ENCODE peak calls at places on chromosomes 5 and 9, in nine cellular contexts. One of them, this sample, is unnamed.

GRCh38 chr9:94081864-94082468 is 2.3 kb upstream of the PTPDC1 start:
- DNase-seq in non-pigmented ciliary epithelial cell: no peak
- DNase-seq in stimulated activated CD4-positive, alpha-beta T cell treated with anti-CD3 and anti-CD28 coated beads, Interleukin-4, amount 100 ng/mL, for 24 hours: no peak
- DNase-seq in SK-N-SH: no peak
- DNase-seq in NCI-H1092: no peak
- DNase-seq in psoas muscle: no peak
- DNase-seq in activated T-helper 9 cell treated with anti-CD3 and anti-CD28 coated beads, Interleukin-2, amount 50 U/mL, for 16 hours: no peak
- DNase-seq in SW480: no peak
- DNase-seq in Daoy: no peak
- DNase-seq in this sample: no peak

GRCh38 chr5:109529520-109529919 is 119.7 kb upstream of the PJA2 start:
- DNase-seq in non-pigmented ciliary epithelial cell: no peak
- DNase-seq in stimulated activated CD4-positive, alpha-beta T cell treated with anti-CD3 and anti-CD28 coated beads, Interleukin-4, amount 100 ng/mL, for 24 hours: no peak
- DNase-seq in SK-N-SH: no peak
- DNase-seq in NCI-H1092: no peak
- DNase-seq in psoas muscle: peak; percentile 41
- DNase-seq in activated T-helper 9 cell treated with anti-CD3 and anti-CD28 coated beads, Interleukin-2, amount 50 U/mL, for 16 hours: no peak
- DNase-seq in SW480: no peak
- DNase-seq in Daoy: peak; percentile 18
- DNase-seq in this sample: no peak

GRCh38 chr9:6907772-6908381 is 150.1 kb downstream of the KDM4C start:
- DNase-seq in non-pigmented ciliary epithelial cell: no peak
- DNase-seq in stimulated activated CD4-positive, alpha-beta T cell treated with anti-CD3 and anti-CD28 coated beads, Interleukin-4, amount 100 ng/mL, for 24 hours: no peak
- DNase-seq in SK-N-SH: no peak
- DNase-seq in NCI-H1092: no peak
- DNase-seq in psoas muscle: no peak
- DNase-seq in activated T-helper 9 cell treated with anti-CD3 and anti-CD28 coated beads, Interleukin-2, amount 50 U/mL, for 16 hours: no peak
- DNase-seq in SW480: no peak
- DNase-seq in Daoy: peak; percentile 21
- DNase-seq in this sample: peak; percentile 6

GRCh38 chr5:40400245-40400644 is 279.5 kb upstream of the PTGER4 start:
- DNase-seq in non-pigmented ciliary epithelial cell: no peak
- DNase-seq in stimulated activated CD4-positive, alpha-beta T cell treated with anti-CD3 and anti-CD28 coated beads, Interleukin-4, amount 100 ng/mL, for 24 hours: no peak
- DNase-seq in SK-N-SH: no peak
- DNase-seq in NCI-H1092: no peak
- DNase-seq in psoas muscle: no peak
- DNase-seq in activated T-helper 9 cell treated with anti-CD3 and anti-CD28 coated beads, Interleukin-2, amount 50 U/mL, for 16 hours: no peak
- DNase-seq in SW480: no peak
- DNase-seq in Daoy: no peak
- DNase-seq in this sample: no peak

GRCh38 chr5:154461531-154461930 is 15.7 kb downstream of the SAP30L start:
- DNase-seq in non-pigmented ciliary epithelial cell: no peak
- DNase-seq in stimulated activated CD4-positive, alpha-beta T cell treated with anti-CD3 and anti-CD28 coated beads, Interleukin-4, amount 100 ng/mL, for 24 hours: no peak
- DNase-seq in SK-N-SH: no peak
- DNase-seq in NCI-H1092: no peak
- DNase-seq in psoas muscle: no peak
- DNase-seq in activated T-helper 9 cell treated with anti-CD3 and anti-CD28 coated beads, Interleukin-2, amount 50 U/mL, for 16 hours: no peak
- DNase-seq in SW480: peak; percentile 21
- DNase-seq in Daoy: no peak
- DNase-seq in this sample: no peak

GRCh38 chr9:34197280-34197679 is 18.4 kb downstream of the UBAP1 start:
- DNase-seq in non-pigmented ciliary epithelial cell: no peak
- DNase-seq in stimulated activated CD4-positive, alpha-beta T cell treated with anti-CD3 and anti-CD28 coated beads, Interleukin-4, amount 100 ng/mL, for 24 hours: no peak
- DNase-seq in SK-N-SH: no peak
- DNase-seq in NCI-H1092: no peak
- DNase-seq in psoas muscle: no peak
- DNase-seq in activated T-helper 9 cell treated with anti-CD3 and anti-CD28 coated beads, Interleukin-2, amount 50 U/mL, for 16 hours: no peak
- DNase-seq in SW480: no peak
- DNase-seq in Daoy: no peak
- DNase-seq in this sample: no peak

GRCh38 chr5:136249678-136250266 is 56.8 kb upstream of the SMIM32 start:
- DNase-seq in non-pigmented ciliary epithelial cell: peak; percentile 47
- DNase-seq in stimulated activated CD4-positive, alpha-beta T cell treated with anti-CD3 and anti-CD28 coated beads, Interleukin-4, amount 100 ng/mL, for 24 hours: no peak
- DNase-seq in SK-N-SH: peak; percentile 55
- DNase-seq in NCI-H1092: peak; percentile 34
- DNase-seq in psoas muscle: peak; percentile 64
- DNase-seq in activated T-helper 9 cell treated with anti-CD3 and anti-CD28 coated beads, Interleukin-2, amount 50 U/mL, for 16 hours: no peak
- DNase-seq in SW480: peak; percentile 83
- DNase-seq in Daoy: peak; percentile 74
- DNase-seq in this sample: peak; percentile 47

GRCh38 chr5:141973871-141974595 is 5.1 kb downstream of the RNF14 start:
- DNase-seq in non-pigmented ciliary epithelial cell: peak; percentile 49
- DNase-seq in stimulated activated CD4-positive, alpha-beta T cell treated with anti-CD3 and anti-CD28 coated beads, Interleukin-4, amount 100 ng/mL, for 24 hours: no peak
- DNase-seq in SK-N-SH: no peak
- DNase-seq in NCI-H1092: no peak
- DNase-seq in psoas muscle: no peak
- DNase-seq in activated T-helper 9 cell treated with anti-CD3 and anti-CD28 coated beads, Interleukin-2, amount 50 U/mL, for 16 hours: no peak
- DNase-seq in SW480: no peak
- DNase-seq in Daoy: peak; percentile 41
- DNase-seq in this sample: no peak

GRCh38 chr5:139711067-139711851 is 63.1 kb downstream of the CXXC5 start:
- DNase-seq in non-pigmented ciliary epithelial cell: no peak
- DNase-seq in stimulated activated CD4-positive, alpha-beta T cell treated with anti-CD3 and anti-CD28 coated beads, Interleukin-4, amount 100 ng/mL, for 24 hours: peak; percentile 51
- DNase-seq in SK-N-SH: peak; percentile 82
- DNase-seq in NCI-H1092: peak; percentile 12
- DNase-seq in psoas muscle: peak; percentile 65
- DNase-seq in activated T-helper 9 cell treated with anti-CD3 and anti-CD28 coated beads, Interleukin-2, amount 50 U/mL, for 16 hours: peak; percentile 39
- DNase-seq in SW480: peak; percentile 85
- DNase-seq in Daoy: peak; percentile 92
- DNase-seq in this sample: peak; percentile 74

GRCh38 chr9:94697972-94698581 is 28.4 kb upstream of the AOPEP start:
- DNase-seq in non-pigmented ciliary epithelial cell: no peak
- DNase-seq in stimulated activated CD4-positive, alpha-beta T cell treated with anti-CD3 and anti-CD28 coated beads, Interleukin-4, amount 100 ng/mL, for 24 hours: no peak
- DNase-seq in SK-N-SH: no peak
- DNase-seq in NCI-H1092: no peak
- DNase-seq in psoas muscle: no peak
- DNase-seq in activated T-helper 9 cell treated with anti-CD3 and anti-CD28 coated beads, Interleukin-2, amount 50 U/mL, for 16 hours: no peak
- DNase-seq in SW480: peak; percentile 94
- DNase-seq in Daoy: peak; percentile 72
- DNase-seq in this sample: peak; percentile 92

GRCh38 chr9:23153058-23153457 is 673.0 kb downstream of the ELAVL2 start:
- DNase-seq in non-pigmented ciliary epithelial cell: no peak
- DNase-seq in stimulated activated CD4-positive, alpha-beta T cell treated with anti-CD3 and anti-CD28 coated beads, Interleukin-4, amount 100 ng/mL, for 24 hours: no peak
- DNase-seq in SK-N-SH: peak; percentile 1
- DNase-seq in NCI-H1092: no peak
- DNase-seq in psoas muscle: no peak
- DNase-seq in activated T-helper 9 cell treated with anti-CD3 and anti-CD28 coated beads, Interleukin-2, amount 50 U/mL, for 16 hours: no peak
- DNase-seq in SW480: no peak
- DNase-seq in Daoy: no peak
- DNase-seq in this sample: no peak

GRCh38 chr5:81848368-81848767 is 97.5 kb upstream of the SSBP2 start:
- DNase-seq in non-pigmented ciliary epithelial cell: no peak
- DNase-seq in stimulated activated CD4-positive, alpha-beta T cell treated with anti-CD3 and anti-CD28 coated beads, Interleukin-4, amount 100 ng/mL, for 24 hours: no peak
- DNase-seq in SK-N-SH: no peak
- DNase-seq in NCI-H1092: no peak
- DNase-seq in psoas muscle: no peak
- DNase-seq in activated T-helper 9 cell treated with anti-CD3 and anti-CD28 coated beads, Interleukin-2, amount 50 U/mL, for 16 hours: no peak
- DNase-seq in SW480: no peak
- DNase-seq in Daoy: no peak
- DNase-seq in this sample: no peak

GRCh38 chr9:129319076-129319937 is 141.2 kb upstream of the IER5L start:
- DNase-seq in non-pigmented ciliary epithelial cell: no peak
- DNase-seq in stimulated activated CD4-positive, alpha-beta T cell treated with anti-CD3 and anti-CD28 coated beads, Interleukin-4, amount 100 ng/mL, for 24 hours: no peak
- DNase-seq in SK-N-SH: no peak
- DNase-seq in NCI-H1092: no peak
- DNase-seq in psoas muscle: peak; percentile 50
- DNase-seq in activated T-helper 9 cell treated with anti-CD3 and anti-CD28 coated beads, Interleukin-2, amount 50 U/mL, for 16 hours: no peak
- DNase-seq in SW480: no peak
- DNase-seq in Daoy: no peak
- DNase-seq in this sample: no peak

GRCh38 chr5:57303985-57304384 is 130.1 kb downstream of the GPBP1 start:
- DNase-seq in non-pigmented ciliary epithelial cell: no peak
- DNase-seq in stimulated activated CD4-positive, alpha-beta T cell treated with anti-CD3 and anti-CD28 coated beads, Interleukin-4, amount 100 ng/mL, for 24 hours: no peak
- DNase-seq in SK-N-SH: no peak
- DNase-seq in NCI-H1092: no peak
- DNase-seq in psoas muscle: no peak
- DNase-seq in activated T-helper 9 cell treated with anti-CD3 and anti-CD28 coated beads, Interleukin-2, amount 50 U/mL, for 16 hours: no peak
- DNase-seq in SW480: peak; percentile 7
- DNase-seq in Daoy: no peak
- DNase-seq in this sample: no peak

GRCh38 chr5:172004824-172005237 is 1.6 kb downstream of the FBXW11 start:
- DNase-seq in non-pigmented ciliary epithelial cell: no peak
- DNase-seq in stimulated activated CD4-positive, alpha-beta T cell treated with anti-CD3 and anti-CD28 coated beads, Interleukin-4, amount 100 ng/mL, for 24 hours: peak; percentile 43
- DNase-seq in SK-N-SH: no peak
- DNase-seq in NCI-H1092: no peak
- DNase-seq in psoas muscle: no peak
- DNase-seq in activated T-helper 9 cell treated with anti-CD3 and anti-CD28 coated beads, Interleukin-2, amount 50 U/mL, for 16 hours: no peak
- DNase-seq in SW480: no peak
- DNase-seq in Daoy: no peak
- DNase-seq in this sample: peak; percentile 29

GRCh38 chr5:55096860-55097259 is 5.6 kb upstream of the GZMA start:
- DNase-seq in non-pigmented ciliary epithelial cell: no peak
- DNase-seq in stimulated activated CD4-positive, alpha-beta T cell treated with anti-CD3 and anti-CD28 coated beads, Interleukin-4, amount 100 ng/mL, for 24 hours: peak; percentile 10
- DNase-seq in SK-N-SH: no peak
- DNase-seq in NCI-H1092: no peak
- DNase-seq in psoas muscle: no peak
- DNase-seq in activated T-helper 9 cell treated with anti-CD3 and anti-CD28 coated beads, Interleukin-2, amount 50 U/mL, for 16 hours: no peak
- DNase-seq in SW480: no peak
- DNase-seq in Daoy: no peak
- DNase-seq in this sample: no peak

GRCh38 chr9:78187763-78188495 is 47.9 kb upstream of the CEP78 start:
- DNase-seq in non-pigmented ciliary epithelial cell: no peak
- DNase-seq in stimulated activated CD4-positive, alpha-beta T cell treated with anti-CD3 and anti-CD28 coated beads, Interleukin-4, amount 100 ng/mL, for 24 hours: no peak
- DNase-seq in SK-N-SH: no peak
- DNase-seq in NCI-H1092: no peak
- DNase-seq in psoas muscle: no peak
- DNase-seq in activated T-helper 9 cell treated with anti-CD3 and anti-CD28 coated beads, Interleukin-2, amount 50 U/mL, for 16 hours: no peak
- DNase-seq in SW480: no peak
- DNase-seq in Daoy: no peak
- DNase-seq in this sample: no peak

GRCh38 chr5:72956324-72957140 is 691 bp downstream of the FCHO2 start:
- DNase-seq in non-pigmented ciliary epithelial cell: no peak
- DNase-seq in stimulated activated CD4-positive, alpha-beta T cell treated with anti-CD3 and anti-CD28 coated beads, Interleukin-4, amount 100 ng/mL, for 24 hours: peak; percentile 11
- DNase-seq in SK-N-SH: peak; percentile 88
- DNase-seq in NCI-H1092: peak; percentile 18
- DNase-seq in psoas muscle: peak; percentile 78
- DNase-seq in activated T-helper 9 cell treated with anti-CD3 and anti-CD28 coated beads, Interleukin-2, amount 50 U/mL, for 16 hours: peak; percentile 11
- DNase-seq in SW480: peak; percentile 62
- DNase-seq in Daoy: peak; percentile 75
- DNase-seq in this sample: peak; percentile 6

GRCh38 chr5:100537946-100538345 is 2.8 kb downstream of the FAM174A start:
- DNase-seq in non-pigmented ciliary epithelial cell: no peak
- DNase-seq in stimulated activated CD4-positive, alpha-beta T cell treated with anti-CD3 and anti-CD28 coated beads, Interleukin-4, amount 100 ng/mL, for 24 hours: no peak
- DNase-seq in SK-N-SH: no peak
- DNase-seq in NCI-H1092: no peak
- DNase-seq in psoas muscle: no peak
- DNase-seq in activated T-helper 9 cell treated with anti-CD3 and anti-CD28 coated beads, Interleukin-2, amount 50 U/mL, for 16 hours: no peak
- DNase-seq in SW480: no peak
- DNase-seq in Daoy: no peak
- DNase-seq in this sample: no peak

GRCh38 chr5:66987949-66988838 is 208.4 kb downstream of the CD180 start:
- DNase-seq in non-pigmented ciliary epithelial cell: no peak
- DNase-seq in stimulated activated CD4-positive, alpha-beta T cell treated with anti-CD3 and anti-CD28 coated beads, Interleukin-4, amount 100 ng/mL, for 24 hours: no peak
- DNase-seq in SK-N-SH: peak; percentile 39
- DNase-seq in NCI-H1092: no peak
- DNase-seq in psoas muscle: no peak
- DNase-seq in activated T-helper 9 cell treated with anti-CD3 and anti-CD28 coated beads, Interleukin-2, amount 50 U/mL, for 16 hours: no peak
- DNase-seq in SW480: peak; percentile 44
- DNase-seq in Daoy: no peak
- DNase-seq in this sample: peak; percentile 22

GRCh38 chr9:31251386-31251785 is 1133.1 kb upstream of the ACO1 start:
- DNase-seq in non-pigmented ciliary epithelial cell: no peak
- DNase-seq in stimulated activated CD4-positive, alpha-beta T cell treated with anti-CD3 and anti-CD28 coated beads, Interleukin-4, amount 100 ng/mL, for 24 hours: no peak
- DNase-seq in SK-N-SH: no peak
- DNase-seq in NCI-H1092: no peak
- DNase-seq in psoas muscle: no peak
- DNase-seq in activated T-helper 9 cell treated with anti-CD3 and anti-CD28 coated beads, Interleukin-2, amount 50 U/mL, for 16 hours: no peak
- DNase-seq in SW480: no peak
- DNase-seq in Daoy: no peak
- DNase-seq in this sample: no peak

GRCh38 chr9:96150324-96151023 is 151.5 kb downstream of the HSD17B3 start:
- DNase-seq in non-pigmented ciliary epithelial cell: no peak
- DNase-seq in stimulated activated CD4-positive, alpha-beta T cell treated with anti-CD3 and anti-CD28 coated beads, Interleukin-4, amount 100 ng/mL, for 24 hours: peak; percentile 48
- DNase-seq in SK-N-SH: no peak
- DNase-seq in NCI-H1092: no peak
- DNase-seq in psoas muscle: no peak
- DNase-seq in activated T-helper 9 cell treated with anti-CD3 and anti-CD28 coated beads, Interleukin-2, amount 50 U/mL, for 16 hours: peak; percentile 3
- DNase-seq in SW480: peak; percentile 65
- DNase-seq in Daoy: peak; percentile 27
- DNase-seq in this sample: no peak